ENCODE peak calls at places on chromosomes 4 and X, in six cellular contexts. One of them, this sample, is unnamed.

GRCh38 chrX:100512471-100512870 is 72.3 kb upstream of the TNMD start:
- DNase-seq in heart right ventricle: no peak
- DNase-seq in pancreas: no peak
- DNase-seq in AG10803: peak; percentile 1
- DNase-seq in endothelial cell: no peak
- DNase-seq in B cell: peak; percentile 19
- DNase-seq in this sample: peak; percentile 24

GRCh38 chr4:118398226-118399090 is 45.7 kb upstream of the PRSS12 start:
- DNase-seq in heart right ventricle: no peak
- DNase-seq in AG10803: no peak
- DNase-seq in pancreas: no peak
- DNase-seq in B cell: no peak
- DNase-seq in endothelial cell: no peak
- DNase-seq in this sample: peak; percentile 24

GRCh38 chr4:39814403-39815185 is 116.7 kb downstream of the UBE2K start:
- DNase-seq in heart right ventricle: no peak
- DNase-seq in endothelial cell: no peak
- DNase-seq in AG10803: peak; percentile 25
- DNase-seq in B cell: peak; percentile 34
- DNase-seq in pancreas: no peak
- DNase-seq in this sample: peak; percentile 38

GRCh38 chrX:28058906-28059305 is 77.7 kb upstream of the DCAF8L1 start:
- DNase-seq in heart right ventricle: no peak
- DNase-seq in pancreas: no peak
- DNase-seq in endothelial cell: no peak
- DNase-seq in AG10803: no peak
- DNase-seq in B cell: no peak
- DNase-seq in this sample: no peak

GRCh38 chr4:123606946-123607542 is 210.4 kb downstream of the SPRY1 start:
- DNase-seq in AG10803: no peak
- DNase-seq in heart right ventricle: no peak
- DNase-seq in endothelial cell: no peak
- DNase-seq in pancreas: no peak
- DNase-seq in B cell: no peak
- DNase-seq in this sample: no peak

GRCh38 chr4:19693949-19694597 is 557.6 kb upstream of the SLIT2 start:
- DNase-seq in endothelial cell: peak; percentile 34
- DNase-seq in pancreas: no peak
- DNase-seq in heart right ventricle: no peak
- DNase-seq in AG10803: peak; percentile 10
- DNase-seq in B cell: no peak
- DNase-seq in this sample: no peak

GRCh38 chr4:14222630-14223029 is 595.1 kb upstream of the BOD1L1 start:
- DNase-seq in endothelial cell: no peak
- DNase-seq in pancreas: no peak
- DNase-seq in B cell: no peak
- DNase-seq in AG10803: no peak
- DNase-seq in heart right ventricle: peak; percentile 51
- DNase-seq in this sample: no peak

GRCh38 chrX:150683536-150684146 is 9.6 kb upstream of the MTMR1 start:
- DNase-seq in pancreas: no peak
- DNase-seq in endothelial cell: peak; percentile 8
- DNase-seq in B cell: peak; percentile 64
- DNase-seq in heart right ventricle: no peak
- DNase-seq in AG10803: no peak
- DNase-seq in this sample: peak; percentile 37

GRCh38 chr4:75432683-75433082 is 81.5 kb downstream of the RCHY1 start:
- DNase-seq in AG10803: peak; percentile 18
- DNase-seq in pancreas: no peak
- DNase-seq in heart right ventricle: no peak
- DNase-seq in B cell: no peak
- DNase-seq in endothelial cell: peak; percentile 12
- DNase-seq in this sample: peak; percentile 15

GRCh38 chrX:155679715-155680114 is 67.0 kb upstream of the TMLHE start:
- DNase-seq in B cell: no peak
- DNase-seq in AG10803: no peak
- DNase-seq in endothelial cell: no peak
- DNase-seq in heart right ventricle: no peak
- DNase-seq in pancreas: no peak
- DNase-seq in this sample: no peak

GRCh38 chr4:142467086-142467485 is 379.0 kb downstream of the INPP4B start:
- DNase-seq in heart right ventricle: no peak
- DNase-seq in AG10803: no peak
- DNase-seq in B cell: no peak
- DNase-seq in endothelial cell: no peak
- DNase-seq in pancreas: no peak
- DNase-seq in this sample: no peak

GRCh38 chr4:3384391-3384770 is 57.4 kb upstream of the HGFAC start:
- DNase-seq in heart right ventricle: no peak
- DNase-seq in AG10803: no peak
- DNase-seq in B cell: no peak
- DNase-seq in endothelial cell: no peak
- DNase-seq in pancreas: no peak
- DNase-seq in this sample: no peak

GRCh38 chrX:136646602-136647239 is 1.2 kb upstream of the CD40LG start:
- DNase-seq in AG10803: no peak
- DNase-seq in pancreas: no peak
- DNase-seq in endothelial cell: no peak
- DNase-seq in heart right ventricle: no peak
- DNase-seq in B cell: no peak
- DNase-seq in this sample: no peak

GRCh38 chr4:52983563-52984303 is 121.6 kb downstream of the RASL11B start:
- DNase-seq in endothelial cell: peak; percentile 40
- DNase-seq in heart right ventricle: no peak
- DNase-seq in B cell: peak; percentile 53
- DNase-seq in pancreas: no peak
- DNase-seq in AG10803: peak; percentile 59
- DNase-seq in this sample: peak; percentile 38

DNA sequence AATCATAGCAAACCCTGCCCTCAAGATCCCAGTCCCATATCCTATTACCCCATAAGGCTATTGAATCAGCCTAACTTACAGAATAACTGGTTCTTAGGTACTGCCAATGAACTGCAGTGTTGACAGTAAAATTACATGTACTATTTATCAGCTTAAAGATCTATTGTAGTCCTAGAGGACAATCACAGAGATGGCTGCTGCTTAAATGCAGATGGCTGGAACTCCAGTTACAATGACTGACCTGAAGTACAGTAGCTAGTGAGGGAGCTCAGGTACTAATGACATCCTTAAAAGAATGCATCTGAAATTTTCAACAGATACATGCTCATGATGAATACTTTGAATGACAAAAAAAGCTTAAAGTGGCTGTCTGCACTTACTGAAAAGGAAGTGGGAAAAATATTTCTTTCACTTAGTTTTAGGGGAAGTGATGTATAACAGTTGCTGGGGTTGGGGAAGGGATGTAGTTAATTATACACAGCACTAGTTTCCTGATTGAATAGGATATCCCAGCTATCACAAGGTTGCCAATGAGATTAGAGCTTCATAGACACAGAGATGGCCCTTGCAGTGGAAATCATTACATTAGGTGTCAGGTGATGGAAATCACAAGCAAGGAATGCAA is 42.0 kb downstream of the USP26 start:
- DNase-seq in endothelial cell: no peak
- DNase-seq in AG10803: no peak
- DNase-seq in heart right ventricle: no peak
- DNase-seq in B cell: no peak
- DNase-seq in pancreas: no peak
- DNase-seq in this sample: no peak
- TF ChIP-seq CTCF in endothelial cell: no peak
- TF ChIP-seq CTCF in AG10803: no peak
- TF ChIP-seq CTCF in heart right ventricle: no peak
- TF ChIP-seq CTCF in B cell: no peak
- TF ChIP-seq CTCF in pancreas: no peak
- TF ChIP-seq CTCF in this sample: no peak

GRCh38 chrX:40521868-40522450 is 58.8 kb upstream of the ATP6AP2 start:
- DNase-seq in endothelial cell: no peak
- DNase-seq in heart right ventricle: peak; percentile 61
- DNase-seq in B cell: no peak
- DNase-seq in AG10803: no peak
- DNase-seq in pancreas: no peak
- DNase-seq in this sample: no peak
- TF ChIP-seq CTCF in endothelial cell: no peak
- TF ChIP-seq CTCF in heart right ventricle: no peak
- TF ChIP-seq CTCF in B cell: no peak
- TF ChIP-seq CTCF in AG10803: no peak
- TF ChIP-seq CTCF in pancreas: no peak
- TF ChIP-seq CTCF in this sample: no peak

GRCh38 chrX:54920610-54921426 is at the start of gene TRO:
- DNase-seq in AG10803: no peak
- DNase-seq in heart right ventricle: no peak
- DNase-seq in pancreas: no peak
- DNase-seq in endothelial cell: peak; percentile 33
- DNase-seq in B cell: peak; percentile 4
- DNase-seq in this sample: no peak

GRCh38 chrX:54926978-54927377 is 6.4 kb downstream of the TRO start:
- DNase-seq in heart right ventricle: no peak
- DNase-seq in B cell: no peak
- DNase-seq in endothelial cell: no peak
- DNase-seq in pancreas: no peak
- DNase-seq in AG10803: no peak
- DNase-seq in this sample: no peak

GRCh38 chrX:54922547-54922946 is 1.9 kb downstream of the TRO start:
- DNase-seq in B cell: no peak
- DNase-seq in AG10803: no peak
- DNase-seq in endothelial cell: no peak
- DNase-seq in pancreas: no peak
- DNase-seq in heart right ventricle: no peak
- DNase-seq in this sample: no peak

GRCh38 chrX:54921427-54922021 is 900 bp downstream of the TRO start:
- DNase-seq in endothelial cell: peak; percentile 72
- DNase-seq in B cell: peak; percentile 55
- DNase-seq in pancreas: no peak
- DNase-seq in heart right ventricle: peak; percentile 61
- DNase-seq in AG10803: peak; percentile 52
- DNase-seq in this sample: peak; percentile 65

DNA sequence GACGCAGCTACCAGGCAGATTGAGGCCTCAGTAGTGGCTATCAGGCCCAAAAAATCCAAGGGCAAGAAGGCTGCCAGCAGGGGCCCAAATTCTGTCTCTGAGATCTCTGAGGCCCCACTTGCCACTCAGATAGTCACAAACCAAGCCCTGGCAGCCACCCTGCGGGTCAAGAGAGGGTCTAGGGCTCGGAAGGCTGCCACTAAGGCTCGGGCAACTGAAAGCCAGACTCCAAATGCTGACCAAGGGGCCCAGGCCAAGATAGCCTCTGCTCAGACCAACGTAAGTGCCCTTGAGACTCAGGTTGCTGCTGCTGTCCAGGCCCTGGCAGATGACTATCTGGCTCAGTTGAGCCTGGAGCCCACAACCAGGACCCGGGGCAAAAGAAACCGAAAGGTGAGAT is 2.8 kb downstream of the TRO start:
- DNase-seq in endothelial cell: no peak
- DNase-seq in pancreas: no peak
- DNase-seq in heart right ventricle: no peak
- DNase-seq in AG10803: no peak
- DNase-seq in B cell: no peak
- DNase-seq in this sample: no peak
- TF ChIP-seq CTCF in endothelial cell: no peak
- TF ChIP-seq CTCF in pancreas: no peak
- TF ChIP-seq CTCF in heart right ventricle: no peak
- TF ChIP-seq CTCF in AG10803: no peak
- TF ChIP-seq CTCF in B cell: no peak
- TF ChIP-seq CTCF in this sample: no peak

GRCh38 chr4:147924604-147925412 is 192.9 kb downstream of the ARHGAP10 start:
- DNase-seq in pancreas: no peak
- DNase-seq in endothelial cell: peak; percentile 44
- DNase-seq in B cell: no peak
- DNase-seq in AG10803: peak; percentile 35
- DNase-seq in heart right ventricle: no peak
- DNase-seq in this sample: peak; percentile 16
- TF ChIP-seq CTCF in pancreas: no peak
- TF ChIP-seq CTCF in endothelial cell: no peak
- TF ChIP-seq CTCF in B cell: no peak
- TF ChIP-seq CTCF in AG10803: peak; percentile 57
- TF ChIP-seq CTCF in heart right ventricle: peak; percentile 60
- TF ChIP-seq CTCF in this sample: peak; percentile 53

GRCh38 chrX:11540532-11541377 is 125.0 kb downstream of the ARHGAP6 start:
- DNase-seq in endothelial cell: no peak
- DNase-seq in heart right ventricle: peak; percentile 12
- DNase-seq in B cell: no peak
- DNase-seq in pancreas: no peak
- DNase-seq in AG10803: no peak
- DNase-seq in this sample: peak; percentile 10
- TF ChIP-seq CTCF in endothelial cell: no peak
- TF ChIP-seq CTCF in heart right ventricle: no peak
- TF ChIP-seq CTCF in B cell: no peak
- TF ChIP-seq CTCF in pancreas: no peak
- TF ChIP-seq CTCF in AG10803: peak; percentile 18
- TF ChIP-seq CTCF in this sample: peak; percentile 14

DNA sequence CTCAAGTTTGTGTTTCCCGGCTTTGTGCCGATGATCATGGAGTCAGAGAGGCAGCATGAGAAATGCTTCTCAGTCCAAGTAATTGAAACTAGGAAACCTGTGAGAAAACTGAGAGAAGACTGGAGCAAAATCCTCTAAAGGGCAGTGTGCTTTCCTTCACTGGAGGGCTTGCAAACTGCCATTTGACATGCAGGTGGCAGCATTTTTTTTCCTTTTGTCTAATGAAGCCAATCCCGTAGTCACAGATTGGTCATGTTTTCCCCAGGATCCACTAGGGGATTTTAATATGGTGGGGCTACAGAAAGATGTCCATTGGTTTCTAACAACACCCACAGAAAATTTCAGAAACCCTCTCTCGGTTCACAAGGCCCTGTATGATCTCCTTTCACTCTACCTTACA is 117.4 kb upstream of the NUDT10 start:
- DNase-seq in heart right ventricle: no peak
- DNase-seq in AG10803: no peak
- DNase-seq in B cell: no peak
- DNase-seq in endothelial cell: no peak
- DNase-seq in pancreas: no peak
- DNase-seq in this sample: no peak
- TF ChIP-seq CTCF in heart right ventricle: no peak
- TF ChIP-seq CTCF in AG10803: no peak
- TF ChIP-seq CTCF in B cell: no peak
- TF ChIP-seq CTCF in endothelial cell: no peak
- TF ChIP-seq CTCF in pancreas: no peak
- TF ChIP-seq CTCF in this sample: no peak

GRCh38 chr4:16116493-16116990 is 32.7 kb upstream of the PROM1 start:
- DNase-seq in pancreas: no peak
- DNase-seq in heart right ventricle: no peak
- DNase-seq in AG10803: no peak
- DNase-seq in endothelial cell: no peak
- DNase-seq in B cell: no peak
- DNase-seq in this sample: no peak
- TF ChIP-seq CTCF in pancreas: no peak
- TF ChIP-seq CTCF in heart right ventricle: no peak
- TF ChIP-seq CTCF in AG10803: no peak
- TF ChIP-seq CTCF in endothelial cell: no peak
- TF ChIP-seq CTCF in B cell: no peak
- TF ChIP-seq CTCF in this sample: no peak

GRCh38 chr4:184446132-184446531 is 28.2 kb downstream of the IRF2 start:
- DNase-seq in AG10803: no peak
- DNase-seq in heart right ventricle: no peak
- DNase-seq in B cell: no peak
- DNase-seq in endothelial cell: no peak
- DNase-seq in pancreas: no peak
- DNase-seq in this sample: no peak
- TF ChIP-seq CTCF in AG10803: no peak
- TF ChIP-seq CTCF in heart right ventricle: no peak
- TF ChIP-seq CTCF in B cell: no peak
- TF ChIP-seq CTCF in endothelial cell: no peak
- TF ChIP-seq CTCF in pancreas: no peak
- TF ChIP-seq CTCF in this sample: no peak

This sample was measured in GM10248.